ENCODE peak calls at places on chromosomes 11 and 22, in four cellular contexts. F is IMR-90, J is H9, W is neuronal stem cell. B is an unnamed sample.

GRCh38 chr11:13336246-13336873 is 58.8 kb downstream of the BMAL1 start:
- DNase-seq in F (peak), W (no peak), J (no peak), B (no peak)

GRCh38 chr22:31947296-31947695 is 3.0 kb downstream of the YWHAH start:
- DNase-seq in W (no peak), F (no peak), J (no peak), B (peak)

GRCh38 chr22:24845036-24845918 is 39.3 kb downstream of the SGSM1 start:
- DNase-seq in J (no peak), F (peak), W (no peak), B (peak)

GRCh38 chr11:2466069-2466801 is 21.4 kb downstream of the KCNQ1 start:
- DNase-seq in F (no peak), W (no peak), J (no peak), B (no peak)

GRCh38 chr11:69801513-69802335 is 17.5 kb downstream of the FGF3 start:
- DNase-seq in J (peak), W (peak), F (no peak), B (peak)

GRCh38 chr11:74611369-74611861 is 19.0 kb downstream of the POLD3 start:
- DNase-seq in W (no peak), J (no peak), F (peak), B (peak)

GRCh38 chr11:46143049-46143806 is 22.0 kb upstream of the PHF21A start:
- DNase-seq in F (no peak), J (no peak), W (no peak), B (no peak)

GRCh38 chr11:62061356-62062222 is 62.2 kb upstream of the INCENP start:
- DNase-seq in J (no peak), W (no peak), F (no peak), B (no peak)

GRCh38 chr11:102473543-102473942 is 21.0 kb upstream of the TMEM123 start:
- DNase-seq in F (no peak), J (no peak), W (no peak), B (no peak)

GRCh38 chr22:35717572-35717971 is at the start of gene APOL5:
- DNase-seq in W (no peak), J (no peak), F (no peak), B (no peak)

GRCh38 chr11:110474578-110474977 is 44.8 kb downstream of the FDX1 start:
- DNase-seq in J (no peak), F (no peak), W (no peak), B (no peak)

GRCh38 chr11:68927280-68928107 is 23.8 kb downstream of the IGHMBP2 start:
- DNase-seq in J (no peak), F (peak), W (no peak), B (peak)

GRCh38 chr11:45400594-45400993 is 114.5 kb upstream of the SYT13 start:
- DNase-seq in J (no peak), W (no peak), F (peak), B (no peak)

GRCh38 chr22:49657275-49657973 is 170.2 kb downstream of the BRD1 start:
- DNase-seq in J (no peak), F (no peak), W (no peak), B (peak)

GRCh38 chr22:24482998-24483397 is 12.1 kb upstream of the UPB1 start:
- DNase-seq in W (no peak), F (no peak), J (no peak), B (no peak)

GRCh38 chr11:19730373-19730772 is 17.7 kb downstream of the NAV2 start:
- DNase-seq in W (no peak), F (no peak), J (no peak), B (no peak)

GRCh38 chr11:114738954-114739353 is 60.6 kb downstream of the NXPE2 start:
- DNase-seq in W (peak), J (peak), F (peak), B (peak)

GRCh38 chr22:46240917-46241316 is 9.2 kb downstream of the CDPF1 start:
- DNase-seq in W (no peak), J (no peak), F (no peak), B (no peak)

GRCh38 chr22:38260760-38261477 is 11.9 kb downstream of the TMEM184B start:
- DNase-seq in W (peak), J (no peak), F (peak), B (no peak)

GRCh38 chr22:38728899-38729796 is 23.4 kb downstream of the GTPBP1 start:
- DNase-seq in F (no peak), W (no peak), J (no peak), B (no peak)

GRCh38 chr11:74322667-74323066 is 11.2 kb upstream of the P4HA3 start:
- DNase-seq in F (peak), W (no peak), J (no peak), B (no peak)

GRCh38 chr11:83910135-83910534 is 624.0 kb upstream of the CCDC90B start:
- DNase-seq in J (no peak), W (no peak), F (no peak), B (no peak)

GRCh38 chr11:58003591-58003990 is 20.1 kb upstream of the OR9Q1 start:
- DNase-seq in F (no peak), W (no peak), J (no peak), B (no peak)

GRCh38 chr11:77211594-77212251 is 83.7 kb downstream of the MYO7A start:
- DNase-seq in F (no peak), J (no peak), W (no peak), B (no peak)

GRCh38 chr11:11620966-11621880 is 582 bp downstream of the GALNT18 start:
- DNase-seq in F (peak), J (no peak), W (peak), B (no peak)

GRCh38 chr11:126139541-126140091 is 71.8 kb downstream of the RPUSD4 start:
- DNase-seq in F (peak), J (no peak), W (no peak), B (no peak)

GRCh38 chr11:67411785-67412152 is 3.7 kb upstream of the CARNS1 start:
- DNase-seq in J (no peak), F (no peak), W (no peak), B (no peak)

GRCh38 chr22:46417268-46417580 is 81.7 kb downstream of the TRMU start:
- DNase-seq in W (no peak), J (no peak), F (no peak), B (peak)

GRCh38 chr11:72250661-72251465 is 6.9 kb upstream of the PHOX2A start:
- DNase-seq in J (no peak), F (no peak), W (no peak), B (no peak)
- H2AFZ ChIP-seq in J (no peak), F (no peak), W (no peak), B (no peak)

GRCh38 chr11:97746832-97747231 is 1273.9 kb upstream of the CNTN5 start:
- DNase-seq in W (no peak), J (no peak), F (no peak), B (no peak)
- H4K8ac ChIP-seq in W (no peak), J (no peak), F (no peak), B (no peak)

GRCh38 chr11:130042093-130042591 is 27.6 kb upstream of the APLP2 start:
- DNase-seq in J (no peak), F (peak), W (no peak), B (peak)
- H2BK120ac ChIP-seq in J (no peak), F (peak), W (no peak), B (peak)

GRCh38 chr11:113419426-113420003 is 31.9 kb downstream of the ANKK1 start:
- DNase-seq in F (no peak), W (no peak), J (no peak), B (no peak)
- H2AFZ ChIP-seq in F (no peak), W (no peak), J (no peak), B (no peak)

B was measured in trophoblast cell.